ENCODE peak calls at places on chromosome 6, in ten cellular contexts. E, V, R, S, Z, Y, T, G, O and D are unnamed samples.

GRCh38 chr6:34576286-34576955 is 20.3 kb upstream of the SPDEF start:
- DNase-seq in Z (no peak), T (no peak), V (no peak), G (no peak), O (no peak), R (no peak), E (no peak), S (no peak), Y (no peak), D (no peak)

GRCh38 chr6:166678426-166678825 is 51.4 kb upstream of the RPS6KA2 start:
- DNase-seq in S (no peak), T (no peak), R (no peak), V (no peak), O (peak), E (no peak), G (no peak), Z (no peak), Y (no peak), D (no peak)

GRCh38 chr6:17877196-17877889 is 110.1 kb downstream of the KIF13A start:
- DNase-seq in Z (no peak), T (no peak), R (no peak), O (peak), E (no peak), V (no peak), G (no peak), S (no peak), Y (peak), D (no peak)

GRCh38 chr6:131756039-131756438 is 45.2 kb upstream of the CTAGE9 start:
- DNase-seq in R (no peak), Y (peak), T (no peak), O (peak), G (no peak), E (no peak), S (no peak), Z (no peak), V (peak), D (no peak)

GRCh38 chr6:32109114-32109764 is at the start of gene TNXB:
- DNase-seq in G (no peak), E (no peak), T (no peak), V (no peak), Z (no peak), R (no peak), S (no peak), Y (no peak), O (no peak), D (no peak)

GRCh38 chr6:53306819-53307347 is 41.9 kb downstream of the ELOVL5 start:
- DNase-seq in V (peak), O (peak), R (no peak), E (no peak), Z (no peak), Y (no peak), T (no peak), S (no peak), G (no peak), D (no peak)

GRCh38 chr6:22880686-22881433 is 311.5 kb downstream of the HDGFL1 start:
- DNase-seq in V (peak), Y (peak), S (no peak), T (no peak), E (no peak), O (peak), R (no peak), G (no peak), Z (no peak), D (no peak)

GRCh38 chr6:220736-221475 is 71.4 kb upstream of the DUSP22 start:
- DNase-seq in E (no peak), V (no peak), Z (no peak), G (no peak), S (no peak), R (no peak), O (peak), Y (peak), T (no peak), D (no peak)

GRCh38 chr6:26420607-26421235 is 18.6 kb downstream of the BTN3A1 start:
- DNase-seq in E (no peak), V (peak), R (no peak), O (peak), G (peak), T (no peak), Y (peak), Z (peak), S (no peak), D (no peak)

GRCh38 chr6:81739230-81740195 is 13.0 kb downstream of the TENT5A start:
- DNase-seq in G (no peak), Y (no peak), T (peak), O (no peak), S (no peak), V (no peak), Z (no peak), R (no peak), E (no peak), D (no peak)

GRCh38 chr6:24960991-24961475 is 25.3 kb upstream of the RIPOR2 start:
- DNase-seq in Y (no peak), Z (no peak), O (no peak), T (no peak), G (no peak), E (no peak), V (no peak), R (no peak), S (no peak), D (no peak)

GRCh38 chr6:145715426-145715825 is 19.9 kb downstream of the EPM2A start:
- DNase-seq in G (no peak), Y (no peak), E (no peak), S (no peak), O (no peak), T (no peak), R (no peak), V (no peak), Z (no peak), D (no peak)

GRCh38 chr6:80789912-80790635 is 683.6 kb downstream of the BCKDHB start:
- DNase-seq in S (no peak), Z (no peak), V (no peak), O (peak), Y (peak), R (no peak), E (no peak), T (no peak), G (no peak), D (no peak)

GRCh38 chr6:135092724-135093123 is 38.1 kb upstream of the HBS1L start:
- DNase-seq in Y (no peak), R (no peak), Z (no peak), S (no peak), O (no peak), E (no peak), G (no peak), V (no peak), T (no peak), D (no peak)

GRCh38 chr6:170034294-170034693 is 256.6 kb downstream of the DLL1 start:
- DNase-seq in Y (no peak), T (no peak), S (peak), E (no peak), V (no peak), G (no peak), O (no peak), R (no peak), Z (no peak), D (no peak)

GRCh38 chr6:12508553-12508952 is 208.0 kb upstream of the PHACTR1 start:
- DNase-seq in Y (no peak), V (no peak), E (no peak), Z (no peak), O (no peak), R (no peak), T (no peak), S (no peak), G (no peak), D (no peak)